ENCODE peak calls at places on chromosomes 16 and 17, in five cellular contexts. One of them, this sample, is unnamed.

GRCh38 chr17:39538875-39539274 is 68.8 kb downstream of the NEUROD2 start:
- DNase-seq in neural crest cell: no peak
- DNase-seq in left lung: no peak
- DNase-seq in CD8-positive, alpha-beta T cell: no peak
- DNase-seq in BJ: no peak
- DNase-seq in this sample: no peak

GRCh38 chr17:75159196-75160031 is 5.1 kb upstream of the JPT1 start:
- DNase-seq in neural crest cell: no peak
- DNase-seq in CD8-positive, alpha-beta T cell: no peak
- DNase-seq in left lung: no peak
- DNase-seq in BJ: no peak
- DNase-seq in this sample: no peak

GRCh38 chr17:12730421-12730820 is 58.9 kb upstream of the ARHGAP44 start:
- DNase-seq in left lung: no peak
- DNase-seq in CD8-positive, alpha-beta T cell: no peak
- DNase-seq in neural crest cell: no peak
- DNase-seq in BJ: no peak
- DNase-seq in this sample: no peak

GRCh38 chr16:1794908-1795666 is 1.6 kb upstream of the IGFALS start:
- DNase-seq in left lung: no peak
- DNase-seq in neural crest cell: no peak
- DNase-seq in BJ: no peak
- DNase-seq in CD8-positive, alpha-beta T cell: no peak
- DNase-seq in this sample: no peak

GRCh38 chr16:53071748-53072301 is 17.0 kb downstream of the CHD9 start:
- DNase-seq in left lung: no peak
- DNase-seq in CD8-positive, alpha-beta T cell: no peak
- DNase-seq in BJ: no peak
- DNase-seq in neural crest cell: no peak
- DNase-seq in this sample: no peak

GRCh38 chr17:80892019-80892855 is 99.4 kb upstream of the CHMP6 start:
- DNase-seq in BJ: peak
- DNase-seq in neural crest cell: no peak
- DNase-seq in CD8-positive, alpha-beta T cell: peak
- DNase-seq in left lung: peak
- DNase-seq in this sample: no peak

GRCh38 chr17:44203731-44204452 is 4.2 kb upstream of the ATXN7L3 start:
- DNase-seq in CD8-positive, alpha-beta T cell: peak
- DNase-seq in left lung: no peak
- DNase-seq in BJ: no peak
- DNase-seq in neural crest cell: peak
- DNase-seq in this sample: no peak

GRCh38 chr16:3004781-3005284 is 7.9 kb upstream of the CLDN9 start:
- DNase-seq in BJ: no peak
- DNase-seq in neural crest cell: no peak
- DNase-seq in CD8-positive, alpha-beta T cell: no peak
- DNase-seq in left lung: peak
- DNase-seq in this sample: no peak

GRCh38 chr16:69613283-69614154 is 47.8 kb downstream of the NFAT5 start:
- DNase-seq in CD8-positive, alpha-beta T cell: no peak
- DNase-seq in BJ: no peak
- DNase-seq in left lung: no peak
- DNase-seq in neural crest cell: no peak
- DNase-seq in this sample: no peak

GRCh38 chr17:56528636-56529170 is 64.8 kb upstream of the NOG start:
- DNase-seq in neural crest cell: no peak
- DNase-seq in BJ: no peak
- DNase-seq in CD8-positive, alpha-beta T cell: no peak
- DNase-seq in left lung: no peak
- DNase-seq in this sample: no peak
- TF ChIP-seq CTCF in neural crest cell: peak
- TF ChIP-seq CTCF in BJ: no peak
- TF ChIP-seq CTCF in CD8-positive, alpha-beta T cell: no peak
- TF ChIP-seq CTCF in left lung: no peak
- TF ChIP-seq CTCF in this sample: no peak

GRCh38 chr16:352547-353403 is at the start of gene AXIN1:
- DNase-seq in neural crest cell: peak
- DNase-seq in BJ: peak
- DNase-seq in left lung: peak
- DNase-seq in CD8-positive, alpha-beta T cell: peak
- DNase-seq in this sample: peak
- TF ChIP-seq CTCF in neural crest cell: peak
- TF ChIP-seq CTCF in BJ: no peak
- TF ChIP-seq CTCF in left lung: peak
- TF ChIP-seq CTCF in CD8-positive, alpha-beta T cell: peak
- TF ChIP-seq CTCF in this sample: no peak

GRCh38 chr16:22122239-22122638 is 29.9 kb downstream of the VWA3A start:
- DNase-seq in BJ: no peak
- DNase-seq in left lung: no peak
- DNase-seq in neural crest cell: no peak
- DNase-seq in CD8-positive, alpha-beta T cell: no peak
- DNase-seq in this sample: no peak

GRCh38 chr16:22123759-22124490 is 31.6 kb downstream of the VWA3A start:
- DNase-seq in BJ: no peak
- DNase-seq in left lung: no peak
- DNase-seq in CD8-positive, alpha-beta T cell: no peak
- DNase-seq in neural crest cell: no peak
- DNase-seq in this sample: no peak

GRCh38 chr16:22120440-22120839 is 28.1 kb downstream of the VWA3A start:
- DNase-seq in left lung: no peak
- DNase-seq in CD8-positive, alpha-beta T cell: no peak
- DNase-seq in BJ: no peak
- DNase-seq in neural crest cell: no peak
- DNase-seq in this sample: no peak

GRCh38 chr16:22124583-22125284 is 32.4 kb downstream of the VWA3A start:
- DNase-seq in BJ: no peak
- DNase-seq in neural crest cell: no peak
- DNase-seq in CD8-positive, alpha-beta T cell: no peak
- DNase-seq in left lung: no peak
- DNase-seq in this sample: no peak

DNA sequence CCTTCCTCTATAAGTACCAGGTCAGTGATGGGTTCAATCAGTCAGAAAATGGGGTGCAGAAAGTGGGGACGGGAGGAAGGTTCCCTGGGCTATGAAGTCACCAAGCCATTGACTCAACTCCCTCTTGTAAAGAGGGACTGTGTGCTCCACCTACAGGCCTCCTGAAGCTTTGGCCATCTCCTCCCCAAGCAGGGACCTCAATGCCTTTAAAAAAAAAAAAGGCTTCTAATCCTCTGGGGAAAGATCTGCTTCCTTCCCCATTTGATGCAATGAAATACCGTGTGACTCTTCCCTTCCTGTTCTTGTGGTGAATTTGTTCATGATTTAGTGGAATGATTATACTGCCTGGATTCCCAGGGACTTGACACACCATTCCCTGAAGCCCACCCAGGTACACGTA is 30.8 kb downstream of the VWA3A start:
- DNase-seq in CD8-positive, alpha-beta T cell: no peak
- DNase-seq in neural crest cell: no peak
- DNase-seq in left lung: no peak
- DNase-seq in BJ: no peak
- DNase-seq in this sample: no peak
- TF ChIP-seq CTCF in CD8-positive, alpha-beta T cell: no peak
- TF ChIP-seq CTCF in neural crest cell: no peak
- TF ChIP-seq CTCF in left lung: no peak
- TF ChIP-seq CTCF in BJ: no peak
- TF ChIP-seq CTCF in this sample: no peak

DNA sequence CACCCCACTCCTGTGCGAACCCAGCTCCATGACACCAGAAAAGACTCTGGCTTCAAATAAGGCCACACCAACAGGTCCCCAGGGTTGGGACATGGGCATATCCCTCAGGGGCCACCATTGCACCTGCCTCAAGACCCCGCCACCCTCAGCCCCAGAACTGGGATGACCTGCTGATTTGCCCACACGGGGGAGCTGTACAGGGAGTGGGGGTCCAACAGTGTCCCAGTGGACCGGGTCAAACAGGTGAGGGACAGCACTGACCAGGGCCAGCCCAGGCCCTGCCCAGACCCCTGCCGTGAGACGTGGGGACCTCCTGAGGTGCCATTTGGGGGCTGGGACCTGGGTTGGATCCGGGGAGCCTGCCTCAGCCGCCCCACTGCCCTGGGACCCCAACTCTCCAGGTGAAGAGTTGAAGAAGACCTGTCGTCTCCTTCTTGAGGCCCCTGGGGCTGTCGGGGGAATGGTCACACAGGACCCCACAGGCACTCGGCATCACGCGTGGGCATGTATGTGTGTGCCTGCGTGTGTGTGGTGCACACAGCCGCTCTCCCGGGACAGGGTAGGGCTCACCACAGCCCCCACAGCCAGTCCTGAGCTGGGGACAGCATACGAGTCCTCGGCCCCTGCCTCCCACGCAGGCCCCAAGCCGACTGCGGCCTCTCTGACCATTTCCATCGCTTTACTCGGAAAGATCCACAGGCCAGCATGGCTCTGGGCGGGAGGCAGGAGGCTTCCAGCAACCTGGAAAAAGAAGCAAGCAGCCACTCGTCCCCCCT is 34.2 kb upstream of the ZNF469 start:
- DNase-seq in BJ: no peak
- DNase-seq in CD8-positive, alpha-beta T cell: no peak
- DNase-seq in neural crest cell: no peak
- DNase-seq in left lung: peak
- DNase-seq in this sample: no peak
- TF ChIP-seq CTCF in BJ: no peak
- TF ChIP-seq CTCF in CD8-positive, alpha-beta T cell: no peak
- TF ChIP-seq CTCF in neural crest cell: no peak
- TF ChIP-seq CTCF in left lung: no peak
- TF ChIP-seq CTCF in this sample: no peak

GRCh38 chr17:37701424-37702020 is 43.3 kb downstream of the HNF1B start:
- DNase-seq in neural crest cell: peak
- DNase-seq in BJ: no peak
- DNase-seq in left lung: no peak
- DNase-seq in CD8-positive, alpha-beta T cell: peak
- DNase-seq in this sample: peak
- TF ChIP-seq CTCF in neural crest cell: peak
- TF ChIP-seq CTCF in BJ: peak
- TF ChIP-seq CTCF in left lung: peak
- TF ChIP-seq CTCF in CD8-positive, alpha-beta T cell: peak
- TF ChIP-seq CTCF in this sample: peak

DNA sequence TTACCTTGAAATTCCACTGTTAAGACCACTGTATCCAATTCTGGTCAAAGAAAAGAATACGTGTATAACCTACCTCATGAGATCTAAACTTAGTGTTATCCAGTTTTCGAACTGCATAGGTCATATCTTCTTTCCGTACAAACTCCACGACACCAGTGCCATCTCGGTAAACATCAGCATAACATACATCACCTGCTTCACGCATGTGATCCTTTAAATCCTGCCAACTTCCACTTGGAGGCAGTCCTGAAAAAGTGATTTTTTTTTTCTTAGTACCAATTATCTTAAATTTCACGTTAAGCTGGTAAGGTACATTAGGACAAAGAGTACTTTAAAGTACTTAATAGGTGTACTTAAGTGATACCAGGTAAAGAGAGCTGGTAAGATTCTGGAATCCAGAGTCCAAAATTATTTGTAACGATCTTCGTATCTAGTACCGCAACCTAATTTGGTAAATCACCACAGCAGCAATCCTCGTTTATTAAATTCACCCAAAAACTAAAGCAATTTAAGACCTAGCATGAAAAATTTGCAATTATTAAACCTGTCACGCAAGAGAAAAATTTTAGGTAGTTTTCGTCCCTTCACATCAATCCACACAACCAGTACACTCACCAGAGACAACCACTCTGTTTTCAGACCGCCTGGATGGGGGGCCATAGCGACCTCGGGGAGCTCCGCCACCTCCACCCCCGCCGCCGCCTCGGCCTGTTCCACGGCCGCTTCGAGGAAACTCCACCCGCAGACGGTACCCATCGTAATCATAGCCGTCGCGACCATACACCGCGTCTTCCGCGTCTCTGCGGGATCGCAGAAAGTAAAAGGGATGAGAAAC is 1.1 kb downstream of the SRSF1 start:
- DNase-seq in CD8-positive, alpha-beta T cell: no peak
- DNase-seq in BJ: no peak
- DNase-seq in left lung: no peak
- DNase-seq in neural crest cell: no peak
- DNase-seq in this sample: no peak
- TF ChIP-seq CTCF in CD8-positive, alpha-beta T cell: no peak
- TF ChIP-seq CTCF in BJ: no peak
- TF ChIP-seq CTCF in left lung: no peak
- TF ChIP-seq CTCF in neural crest cell: peak
- TF ChIP-seq CTCF in this sample: no peak

GRCh38 chr17:58328195-58329034 is at the start of gene TSPOAP1:
- DNase-seq in BJ: no peak
- DNase-seq in left lung: peak
- DNase-seq in CD8-positive, alpha-beta T cell: peak
- DNase-seq in neural crest cell: peak
- DNase-seq in this sample: peak

GRCh38 chr17:58330544-58330996 is 2.0 kb upstream of the TSPOAP1 start:
- DNase-seq in CD8-positive, alpha-beta T cell: no peak
- DNase-seq in neural crest cell: no peak
- DNase-seq in BJ: no peak
- DNase-seq in left lung: peak
- DNase-seq in this sample: no peak

GRCh38 chr17:58329808-58330543 is 1.4 kb upstream of the TSPOAP1 start:
- DNase-seq in CD8-positive, alpha-beta T cell: no peak
- DNase-seq in BJ: no peak
- DNase-seq in neural crest cell: no peak
- DNase-seq in left lung: no peak
- DNase-seq in this sample: no peak

GRCh38 chr17:58327363-58328194 is 1.0 kb downstream of the TSPOAP1 start:
- DNase-seq in CD8-positive, alpha-beta T cell: no peak
- DNase-seq in BJ: no peak
- DNase-seq in neural crest cell: no peak
- DNase-seq in left lung: peak
- DNase-seq in this sample: no peak

GRCh38 chr17:58329035-58329807 is 626 bp upstream of the TSPOAP1 start:
- DNase-seq in CD8-positive, alpha-beta T cell: peak
- DNase-seq in left lung: peak
- DNase-seq in BJ: no peak
- DNase-seq in neural crest cell: no peak
- DNase-seq in this sample: peak
- TF ChIP-seq CTCF in CD8-positive, alpha-beta T cell: peak
- TF ChIP-seq CTCF in left lung: no peak
- TF ChIP-seq CTCF in BJ: peak
- TF ChIP-seq CTCF in neural crest cell: no peak
- TF ChIP-seq CTCF in this sample: no peak

GRCh38 chr16:81558077-81558443 is 113.5 kb downstream of the CMIP start:
- DNase-seq in left lung: no peak
- DNase-seq in CD8-positive, alpha-beta T cell: no peak
- DNase-seq in neural crest cell: no peak
- DNase-seq in BJ: no peak
- DNase-seq in this sample: no peak
- TF ChIP-seq CTCF in left lung: no peak
- TF ChIP-seq CTCF in CD8-positive, alpha-beta T cell: no peak
- TF ChIP-seq CTCF in neural crest cell: no peak
- TF ChIP-seq CTCF in BJ: no peak
- TF ChIP-seq CTCF in this sample: no peak

This sample was measured in activated B cell treated with CpG ODN at 0.5 μM for 24 hours.